ENCODE peak calls at places on chromosomes 13 and 19, in eight cellular contexts. One of them, this sample, is unnamed.

GRCh38 chr13:30409911-30410704 is 12.2 kb upstream of the UBE2L5 start:
- DNase-seq in ELF-1: peak
- DNase-seq in nucleus accumbens: no peak
- DNase-seq in EH: peak
- DNase-seq in AG04450: no peak
- DNase-seq in PC-3: peak
- DNase-seq in glutamatergic neuron: no peak
- DNase-seq in stimulated activated CD8-positive, alpha-beta memory T cell treated with anti-CD3 and anti-CD28 coated beads, Interleukin-12 subunit alpha, Interleukin-12 subunit beta, amount 100 ng/mL, for 1 hour: no peak
- DNase-seq in this sample: no peak

GRCh38 chr13:98187155-98187726 is 10.2 kb upstream of the RNF113B start:
- DNase-seq in ELF-1: no peak
- DNase-seq in nucleus accumbens: no peak
- DNase-seq in EH: no peak
- DNase-seq in AG04450: no peak
- DNase-seq in PC-3: no peak
- DNase-seq in glutamatergic neuron: no peak
- DNase-seq in stimulated activated CD8-positive, alpha-beta memory T cell treated with anti-CD3 and anti-CD28 coated beads, Interleukin-12 subunit alpha, Interleukin-12 subunit beta, amount 100 ng/mL, for 1 hour: no peak
- DNase-seq in this sample: no peak

GRCh38 chr19:10768936-10769335 is 51.1 kb downstream of the DNM2 start:
- DNase-seq in ELF-1: no peak
- DNase-seq in nucleus accumbens: no peak
- DNase-seq in EH: no peak
- DNase-seq in AG04450: no peak
- DNase-seq in PC-3: no peak
- DNase-seq in glutamatergic neuron: no peak
- DNase-seq in stimulated activated CD8-positive, alpha-beta memory T cell treated with anti-CD3 and anti-CD28 coated beads, Interleukin-12 subunit alpha, Interleukin-12 subunit beta, amount 100 ng/mL, for 1 hour: no peak
- DNase-seq in this sample: no peak

GRCh38 chr19:54208784-54209057 is 8.1 kb downstream of the RPS9 start:
- DNase-seq in ELF-1: no peak
- DNase-seq in nucleus accumbens: no peak
- DNase-seq in EH: no peak
- DNase-seq in AG04450: no peak
- DNase-seq in PC-3: peak
- DNase-seq in glutamatergic neuron: no peak
- DNase-seq in stimulated activated CD8-positive, alpha-beta memory T cell treated with anti-CD3 and anti-CD28 coated beads, Interleukin-12 subunit alpha, Interleukin-12 subunit beta, amount 100 ng/mL, for 1 hour: no peak
- DNase-seq in this sample: no peak

GRCh38 chr13:93646247-93646646 is 419.6 kb downstream of the GPC6 start:
- DNase-seq in ELF-1: no peak
- DNase-seq in nucleus accumbens: no peak
- DNase-seq in EH: no peak
- DNase-seq in AG04450: no peak
- DNase-seq in PC-3: no peak
- DNase-seq in glutamatergic neuron: no peak
- DNase-seq in stimulated activated CD8-positive, alpha-beta memory T cell treated with anti-CD3 and anti-CD28 coated beads, Interleukin-12 subunit alpha, Interleukin-12 subunit beta, amount 100 ng/mL, for 1 hour: no peak
- DNase-seq in this sample: no peak

GRCh38 chr19:56595548-56595899 is 422 bp downstream of the ZNF71 start:
- DNase-seq in ELF-1: no peak
- DNase-seq in nucleus accumbens: no peak
- DNase-seq in EH: no peak
- DNase-seq in AG04450: no peak
- DNase-seq in PC-3: no peak
- DNase-seq in glutamatergic neuron: no peak
- DNase-seq in stimulated activated CD8-positive, alpha-beta memory T cell treated with anti-CD3 and anti-CD28 coated beads, Interleukin-12 subunit alpha, Interleukin-12 subunit beta, amount 100 ng/mL, for 1 hour: no peak
- DNase-seq in this sample: no peak

GRCh38 chr13:110925023-110925608 is 10.2 kb upstream of the ANKRD10 start:
- DNase-seq in ELF-1: peak
- DNase-seq in nucleus accumbens: no peak
- DNase-seq in EH: peak
- DNase-seq in AG04450: no peak
- DNase-seq in PC-3: no peak
- DNase-seq in glutamatergic neuron: no peak
- DNase-seq in stimulated activated CD8-positive, alpha-beta memory T cell treated with anti-CD3 and anti-CD28 coated beads, Interleukin-12 subunit alpha, Interleukin-12 subunit beta, amount 100 ng/mL, for 1 hour: no peak
- DNase-seq in this sample: no peak

GRCh38 chr19:8208710-8209110 is 460 bp upstream of the CERS4 start:
- DNase-seq in ELF-1: no peak
- DNase-seq in nucleus accumbens: no peak
- DNase-seq in EH: no peak
- DNase-seq in AG04450: no peak
- DNase-seq in PC-3: no peak
- DNase-seq in glutamatergic neuron: no peak
- DNase-seq in stimulated activated CD8-positive, alpha-beta memory T cell treated with anti-CD3 and anti-CD28 coated beads, Interleukin-12 subunit alpha, Interleukin-12 subunit beta, amount 100 ng/mL, for 1 hour: no peak
- DNase-seq in this sample: no peak

GRCh38 chr19:3137139-3137538 is 1.3 kb downstream of the GNA15 start:
- DNase-seq in ELF-1: no peak
- DNase-seq in nucleus accumbens: no peak
- DNase-seq in EH: no peak
- DNase-seq in AG04450: no peak
- DNase-seq in PC-3: no peak
- DNase-seq in glutamatergic neuron: no peak
- DNase-seq in stimulated activated CD8-positive, alpha-beta memory T cell treated with anti-CD3 and anti-CD28 coated beads, Interleukin-12 subunit alpha, Interleukin-12 subunit beta, amount 100 ng/mL, for 1 hour: no peak
- DNase-seq in this sample: no peak

GRCh38 chr13:93963266-93964131 is 516.0 kb downstream of the DCT start:
- DNase-seq in ELF-1: no peak
- DNase-seq in nucleus accumbens: no peak
- DNase-seq in EH: peak
- DNase-seq in AG04450: no peak
- DNase-seq in PC-3: peak
- DNase-seq in glutamatergic neuron: no peak
- DNase-seq in stimulated activated CD8-positive, alpha-beta memory T cell treated with anti-CD3 and anti-CD28 coated beads, Interleukin-12 subunit alpha, Interleukin-12 subunit beta, amount 100 ng/mL, for 1 hour: no peak
- DNase-seq in this sample: no peak

GRCh38 chr13:73223372-73223781 is 164.6 kb downstream of the KLF5 start:
- DNase-seq in ELF-1: no peak
- DNase-seq in nucleus accumbens: no peak
- DNase-seq in EH: no peak
- DNase-seq in AG04450: no peak
- DNase-seq in PC-3: peak
- DNase-seq in glutamatergic neuron: no peak
- DNase-seq in stimulated activated CD8-positive, alpha-beta memory T cell treated with anti-CD3 and anti-CD28 coated beads, Interleukin-12 subunit alpha, Interleukin-12 subunit beta, amount 100 ng/mL, for 1 hour: no peak
- DNase-seq in this sample: no peak

GRCh38 chr19:50830266-50831025 is 2.9 kb downstream of the KLK15 start:
- DNase-seq in ELF-1: no peak
- DNase-seq in nucleus accumbens: no peak
- DNase-seq in EH: no peak
- DNase-seq in AG04450: no peak
- DNase-seq in PC-3: no peak
- DNase-seq in glutamatergic neuron: no peak
- DNase-seq in stimulated activated CD8-positive, alpha-beta memory T cell treated with anti-CD3 and anti-CD28 coated beads, Interleukin-12 subunit alpha, Interleukin-12 subunit beta, amount 100 ng/mL, for 1 hour: no peak
- DNase-seq in this sample: no peak

GRCh38 chr19:31214997-31215396 is 134.2 kb downstream of the TSHZ3 start:
- DNase-seq in ELF-1: no peak
- DNase-seq in nucleus accumbens: no peak
- DNase-seq in EH: no peak
- DNase-seq in AG04450: no peak
- DNase-seq in PC-3: peak
- DNase-seq in glutamatergic neuron: no peak
- DNase-seq in stimulated activated CD8-positive, alpha-beta memory T cell treated with anti-CD3 and anti-CD28 coated beads, Interleukin-12 subunit alpha, Interleukin-12 subunit beta, amount 100 ng/mL, for 1 hour: no peak
- DNase-seq in this sample: no peak